ENCODE peak calls at places on chromosomes 1 and 21, in four cellular contexts. One of them, this sample, is unnamed.

GRCh38 chr1:201751872-201752271 is 77.1 kb upstream of the IPO9 start:
- DNase-seq in HS-27A: no peak
- DNase-seq in RPMI8226: peak
- DNase-seq in ACHN: no peak
- DNase-seq in this sample: peak

GRCh38 chr1:220887868-220888664 is 8.8 kb downstream of the HLX start:
- DNase-seq in HS-27A: no peak
- DNase-seq in RPMI8226: no peak
- DNase-seq in ACHN: peak
- DNase-seq in this sample: no peak

GRCh38 chr21:17930102-17930501 is 110.9 kb upstream of the C21orf91 start:
- DNase-seq in HS-27A: no peak
- DNase-seq in RPMI8226: no peak
- DNase-seq in ACHN: no peak
- DNase-seq in this sample: no peak

GRCh38 chr1:5502310-5503194 is 489.7 kb downstream of the NPHP4 start:
- DNase-seq in HS-27A: no peak
- DNase-seq in RPMI8226: no peak
- DNase-seq in ACHN: no peak
- DNase-seq in this sample: no peak

GRCh38 chr1:149887456-149888159 is 11.8 kb upstream of the BOLA1 start:
- DNase-seq in HS-27A: no peak
- DNase-seq in RPMI8226: peak
- DNase-seq in ACHN: peak
- DNase-seq in this sample: peak

GRCh38 chr1:225871374-225872074 is 10.7 kb downstream of the TMEM63A start:
- DNase-seq in HS-27A: no peak
- DNase-seq in RPMI8226: no peak
- DNase-seq in ACHN: no peak
- DNase-seq in this sample: no peak

GRCh38 chr1:219941179-219942118 is 13.1 kb upstream of the SLC30A10 start:
- DNase-seq in HS-27A: no peak
- DNase-seq in RPMI8226: no peak
- DNase-seq in ACHN: no peak
- DNase-seq in this sample: peak

GRCh38 chr1:30419246-30419720 is 304.1 kb downstream of the MATN1 start:
- DNase-seq in HS-27A: no peak
- DNase-seq in RPMI8226: no peak
- DNase-seq in ACHN: no peak
- DNase-seq in this sample: no peak

GRCh38 chr1:171965802-171966201 is 124.5 kb downstream of the DNM3 start:
- DNase-seq in HS-27A: no peak
- DNase-seq in RPMI8226: no peak
- DNase-seq in ACHN: no peak
- DNase-seq in this sample: no peak

GRCh38 chr1:104064391-104064790 is 314.7 kb downstream of the AMY1C start:
- DNase-seq in HS-27A: no peak
- DNase-seq in RPMI8226: no peak
- DNase-seq in ACHN: no peak
- DNase-seq in this sample: peak

GRCh38 chr1:33317946-33318345 is 3.0 kb downstream of the A3GALT2 start:
- DNase-seq in HS-27A: no peak
- DNase-seq in RPMI8226: no peak
- DNase-seq in ACHN: no peak
- DNase-seq in this sample: no peak

GRCh38 chr1:43048601-43049011 is 89.9 kb upstream of the SLC2A1 start:
- DNase-seq in HS-27A: no peak
- DNase-seq in RPMI8226: no peak
- DNase-seq in ACHN: no peak
- DNase-seq in this sample: no peak

GRCh38 chr1:27569506-27570382 is 34.2 kb downstream of the AHDC1 start:
- DNase-seq in HS-27A: no peak
- DNase-seq in RPMI8226: no peak
- DNase-seq in ACHN: no peak
- DNase-seq in this sample: no peak

GRCh38 chr1:114369930-114370329 is 141.1 kb downstream of the TRIM33 start:
- DNase-seq in HS-27A: no peak
- DNase-seq in RPMI8226: no peak
- DNase-seq in ACHN: no peak
- DNase-seq in this sample: no peak

GRCh38 chr1:235657747-235658526 is 8.4 kb upstream of the GNG4 start:
- DNase-seq in HS-27A: no peak
- DNase-seq in RPMI8226: peak
- DNase-seq in ACHN: no peak
- DNase-seq in this sample: no peak

GRCh38 chr21:42066521-42066920 is 4.6 kb upstream of the UMODL1 start:
- DNase-seq in HS-27A: no peak
- DNase-seq in RPMI8226: peak
- DNase-seq in ACHN: no peak
- DNase-seq in this sample: no peak

GRCh38 chr1:76463838-76464237 is 389.3 kb downstream of the ST6GALNAC3 start:
- DNase-seq in HS-27A: no peak
- DNase-seq in RPMI8226: no peak
- DNase-seq in ACHN: no peak
- DNase-seq in this sample: no peak

GRCh38 chr1:172704446-172705176 is 45.7 kb downstream of the FASLG start:
- DNase-seq in HS-27A: no peak
- DNase-seq in RPMI8226: no peak
- DNase-seq in ACHN: no peak
- DNase-seq in this sample: no peak

GRCh38 chr1:57843760-57844159 is 419.9 kb upstream of the DAB1 start:
- DNase-seq in HS-27A: no peak
- DNase-seq in RPMI8226: no peak
- DNase-seq in ACHN: no peak
- DNase-seq in this sample: peak

GRCh38 chr1:169452921-169453320 is 25.6 kb upstream of the CCDC181 start:
- DNase-seq in HS-27A: no peak
- DNase-seq in RPMI8226: no peak
- DNase-seq in ACHN: no peak
- DNase-seq in this sample: no peak

GRCh38 chr1:94716966-94717365 is 103.2 kb upstream of the SLC44A3 start:
- DNase-seq in HS-27A: no peak
- DNase-seq in RPMI8226: no peak
- DNase-seq in ACHN: no peak
- DNase-seq in this sample: no peak

GRCh38 chr1:113930499-113931161 is 1.5 kb downstream of the HIPK1 start:
- DNase-seq in HS-27A: no peak
- DNase-seq in RPMI8226: peak
- DNase-seq in ACHN: peak
- DNase-seq in this sample: peak

GRCh38 chr1:198726455-198726854 is 87.6 kb downstream of the PTPRC start:
- DNase-seq in HS-27A: no peak
- DNase-seq in RPMI8226: no peak
- DNase-seq in ACHN: no peak
- DNase-seq in this sample: peak

GRCh38 chr21:45336870-45337269 is 49.2 kb upstream of the POFUT2 start:
- DNase-seq in HS-27A: no peak
- DNase-seq in RPMI8226: no peak
- DNase-seq in ACHN: no peak
- DNase-seq in this sample: peak

GRCh38 chr21:39472786-39473185 is 21.0 kb downstream of the SH3BGR start:
- DNase-seq in HS-27A: no peak
- DNase-seq in RPMI8226: no peak
- DNase-seq in ACHN: no peak
- DNase-seq in this sample: no peak

GRCh38 chr1:17630048-17630830 is 90.7 kb downstream of the ARHGEF10L start:
- DNase-seq in HS-27A: no peak
- DNase-seq in RPMI8226: peak
- DNase-seq in ACHN: no peak
- DNase-seq in this sample: no peak

GRCh38 chr21:28261291-28261690 is 731.4 kb downstream of the LTN1 start:
- DNase-seq in HS-27A: no peak
- DNase-seq in RPMI8226: no peak
- DNase-seq in ACHN: no peak
- DNase-seq in this sample: no peak

GRCh38 chr21:45459171-45460010 is 54.4 kb downstream of the COL18A1 start:
- DNase-seq in HS-27A: no peak
- DNase-seq in RPMI8226: no peak
- DNase-seq in ACHN: no peak
- DNase-seq in this sample: no peak

GRCh38 chr1:232786845-232787455 is 18.3 kb upstream of the MAP10 start:
- DNase-seq in HS-27A: no peak
- DNase-seq in RPMI8226: no peak
- DNase-seq in ACHN: no peak
- DNase-seq in this sample: no peak

GRCh38 chr1:20158358-20159070 is 19.4 kb downstream of the PLA2G2F start:
- DNase-seq in HS-27A: no peak
- DNase-seq in RPMI8226: no peak
- DNase-seq in ACHN: no peak
- DNase-seq in this sample: no peak

GRCh38 chr1:215257280-215257679 is 174.7 kb downstream of the KCNK2 start:
- DNase-seq in HS-27A: no peak
- DNase-seq in RPMI8226: no peak
- DNase-seq in ACHN: no peak
- DNase-seq in this sample: no peak

GRCh38 chr1:155717041-155717440 is 28.1 kb downstream of the DAP3 start:
- DNase-seq in HS-27A: no peak
- DNase-seq in RPMI8226: peak
- DNase-seq in ACHN: no peak
- DNase-seq in this sample: no peak

GRCh38 chr1:178739285-178740045 is 14.4 kb downstream of the RALGPS2 start:
- DNase-seq in HS-27A: no peak
- DNase-seq in RPMI8226: no peak
- DNase-seq in ACHN: no peak
- DNase-seq in this sample: peak

GRCh38 chr1:43367026-43367903 is 546 bp downstream of the ELOVL1 start:
- DNase-seq in HS-27A: no peak
- DNase-seq in RPMI8226: peak
- DNase-seq in ACHN: peak
- DNase-seq in this sample: no peak

This sample was measured in astrocyte of the spinal cord.